ENCODE peak calls at places on chromosomes 6 and 20, in four cellular contexts. H is thyroid gland, Z is PC-3, G is suprapubic skin. C is an unnamed sample.

GRCh38 chr6:140905050-140905449 is 1227.7 kb upstream of the GJE1 start:
- DNase-seq in Z (no peak), G (no peak), H (no peak), C (no peak)

GRCh38 chr20:61508301-61508700 is 256.2 kb downstream of the CDH4 start:
- DNase-seq in Z (no peak), H (no peak), G (no peak), C (no peak)

GRCh38 chr6:21350917-21351316 is 242.6 kb upstream of the SOX4 start:
- DNase-seq in G (no peak), H (no peak), Z (no peak), C (no peak)

GRCh38 chr6:144360401-144360800 is 75.3 kb downstream of the UTRN start:
- DNase-seq in H (no peak), Z (peak; percentile 26), G (no peak), C (no peak)

GRCh38 chr20:6632187-6632586 is 135.3 kb upstream of the BMP2 start:
- DNase-seq in H (no peak), G (no peak), Z (no peak), C (no peak)

GRCh38 chr6:69780585-69781178 is 16.1 kb downstream of the LMBRD1 start:
- DNase-seq in Z (peak; percentile 65), H (no peak), G (no peak), C (no peak)

GRCh38 chr6:45650527-45651135 is 272.9 kb upstream of the SUPT3H start:
- DNase-seq in H (peak; percentile 50), G (no peak), Z (peak; percentile 96), C (no peak)

GRCh38 chr6:143150291-143150690 is 89.6 kb downstream of the AIG1 start:
- DNase-seq in Z (no peak), H (no peak), G (no peak), C (no peak)

GRCh38 chr6:73323323-73323722 is 30.8 kb downstream of the DPPA5 start:
- DNase-seq in H (no peak), Z (no peak), G (no peak), C (no peak)

GRCh38 chr6:74879970-74880369 is 325.9 kb downstream of the COL12A1 start:
- DNase-seq in Z (no peak), G (no peak), H (no peak), C (no peak)

GRCh38 chr20:11234181-11234969 is 560.6 kb upstream of the JAG1 start:
- DNase-seq in H (no peak), G (no peak), Z (no peak), C (no peak)

GRCh38 chr6:124303971-124304370 is 500.3 kb downstream of the NKAIN2 start:
- DNase-seq in Z (no peak), H (no peak), G (no peak), C (no peak)

GRCh38 chr6:107458687-107459282 is 579 bp downstream of the PDSS2 start:
- DNase-seq in G (no peak), Z (peak; percentile 26), H (peak; percentile 39), C (no peak)

GRCh38 chr20:41329435-41330342 is 10.9 kb upstream of the LPIN3 start:
- DNase-seq in G (no peak), H (peak; percentile 76), Z (peak; percentile 96), C (peak; percentile 80)

GRCh38 chr6:25094726-25095125 is 159.0 kb upstream of the RIPOR2 start:
- DNase-seq in H (no peak), G (no peak), Z (no peak), C (no peak)

GRCh38 chr20:24673678-24674570 is 204.5 kb downstream of the SYNDIG1 start:
- DNase-seq in H (no peak), Z (peak; percentile 90), G (peak; percentile 38), C (no peak)

GRCh38 chr6:143400258-143401059 is 50.0 kb downstream of the ADAT2 start:
- DNase-seq in G (no peak), H (peak; percentile 35), Z (peak; percentile 46), C (no peak)

GRCh38 chr20:36281785-36282380 is 24.3 kb upstream of the DLGAP4 start:
- DNase-seq in Z (no peak), H (no peak), G (no peak), C (no peak)

GRCh38 chr6:68059894-68060293 is 575.2 kb upstream of the ADGRB3 start:
- DNase-seq in G (no peak), Z (no peak), H (no peak), C (no peak)

GRCh38 chr6:80676386-80676785 is 569.9 kb downstream of the BCKDHB start:
- DNase-seq in G (no peak), Z (peak; percentile 24), H (no peak), C (no peak)

GRCh38 chr20:34622821-34623451 is 54.0 kb downstream of the PIGU start:
- DNase-seq in Z (no peak), H (no peak), G (no peak), C (no peak)

GRCh38 chr6:80938131-80938530 is 814.4 kb downstream of the TENT5A start:
- DNase-seq in Z (no peak), H (no peak), G (no peak), C (no peak)

GRCh38 chr6:104595315-104595820 is 264.4 kb downstream of the HACE1 start:
- DNase-seq in H (no peak), Z (no peak), G (no peak), C (no peak)

GRCh38 chr6:71079707-71080106 is 122.8 kb upstream of the B3GAT2 start:
- DNase-seq in Z (no peak), H (no peak), G (no peak), C (no peak)

GRCh38 chr6:28940294-28940858 is 16.6 kb upstream of the TRIM27 start:
- DNase-seq in G (no peak), H (peak; percentile 66), Z (peak; percentile 71), C (peak; percentile 16)

GRCh38 chr6:11552390-11552789 is 14.8 kb downstream of the TMEM170B start:
- DNase-seq in G (no peak), H (no peak), Z (no peak), C (no peak)

GRCh38 chr20:5056801-5057599 is 55.7 kb upstream of the SLC23A2 start:
- DNase-seq in H (no peak), G (no peak), Z (peak; percentile 71), C (no peak)

GRCh38 chr6:113352831-113353230 is 504.3 kb upstream of the MARCKS start:
- DNase-seq in G (no peak), H (no peak), Z (no peak), C (no peak)

GRCh38 chr6:30151580-30151979 is 9.4 kb downstream of the TRIM10 start:
- DNase-seq in H (no peak), G (no peak), Z (no peak), C (no peak)

GRCh38 chr20:15930324-15931305 is 642.6 kb downstream of the KIF16B start:
- DNase-seq in H (no peak), G (no peak), Z (peak; percentile 84), C (no peak)

GRCh38 chr6:111462770-111463391 is 20.1 kb downstream of the REV3L start:
- DNase-seq in Z (peak; percentile 38), H (no peak), G (no peak), C (no peak)

GRCh38 chr20:1005452-1006027 is 3.4 kb upstream of the RSPO4 start:
- DNase-seq in H (peak; percentile 39), Z (peak; percentile 65), G (no peak), C (no peak)

GRCh38 chr20:20612251-20612650 is 100.2 kb downstream of the RALGAPA2 start:
- DNase-seq in G (no peak), Z (no peak), H (no peak), C (no peak)
- H3K36me3 ChIP-seq in G (peaks cover 10% of the 10 kb centered on the region), Z (no peaks in the 10 kb centered on the region), H (no peaks in the 10 kb centered on the region), C (peaks cover 4% of the 10 kb centered on the region)

GRCh38 chr6:138594749-138595148 is 95.5 kb upstream of the NHSL1 start:
- DNase-seq in H (no peak), G (no peak), Z (no peak), C (no peak)

GRCh38 chr6:138598562-138599173 is 99.4 kb upstream of the NHSL1 start:
- DNase-seq in G (no peak), Z (no peak), H (no peak), C (no peak)

GRCh38 chr6:138596591-138596990 is 97.3 kb upstream of the NHSL1 start:
- DNase-seq in H (no peak), Z (no peak), G (no peak), C (no peak)

GRCh38 chr6:138596126-138596525 is 96.8 kb upstream of the NHSL1 start:
- DNase-seq in G (no peak), Z (no peak), H (no peak), C (no peak)

GRCh38 chr6:138597336-138597735 is 98.0 kb upstream of the NHSL1 start:
- DNase-seq in H (no peak), Z (no peak), G (no peak), C (no peak)
- H3K4me1 ChIP-seq in H (no peaks in the 10 kb centered on the region), Z (peaks cover 32% of the 10 kb centered on the region), G (peaks cover 22% of the 10 kb centered on the region), C (no peaks in the 10 kb centered on the region)

DNA sequence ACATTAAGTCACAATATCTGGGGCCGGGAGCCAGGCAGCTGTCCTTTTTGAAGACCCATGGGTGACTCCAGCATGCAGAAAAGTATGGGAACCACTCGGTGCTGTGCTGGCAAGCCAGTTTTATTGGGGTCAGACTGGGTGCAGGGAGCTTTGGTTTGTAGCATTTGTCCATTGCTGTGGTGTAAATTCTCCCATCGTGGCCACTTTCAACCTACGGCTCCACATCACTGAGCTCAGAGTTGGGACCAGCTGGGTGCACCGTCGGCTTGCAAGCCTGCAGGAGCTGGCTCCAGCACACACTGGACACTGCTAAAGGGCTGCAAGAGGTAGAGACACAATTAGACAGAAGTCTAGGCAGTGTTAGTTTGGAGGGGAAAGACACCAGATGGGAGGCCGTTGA is 66.9 kb downstream of the SYNJ2 start:
- DNase-seq in Z (no peak), G (no peak), H (no peak), C (no peak)
- H3K36me3 ChIP-seq in Z (peaks cover 4% of the 10 kb centered on the region), G (no peaks in the 10 kb centered on the region), H (no peaks in the 10 kb centered on the region), C (no peaks in the 10 kb centered on the region)

GRCh38 chr6:166949533-166950442 is 6.6 kb downstream of the RNASET2 start:
- DNase-seq in Z (peak; percentile 26), G (no peak), H (no peak), C (no peak)
- H3K4me1 ChIP-seq in Z (peaks cover 10% of the 10 kb centered on the region), G (peaks cover 17% of the 10 kb centered on the region), H (no peaks in the 10 kb centered on the region), C (no peaks in the 10 kb centered on the region)

GRCh38 chr20:50559856-50560623 is 49.9 kb downstream of the PTPN1 start:
- DNase-seq in H (no peak), Z (no peak), G (no peak), C (no peak)
- H3K36me3 ChIP-seq in H (no peaks in the 10 kb centered on the region), Z (peaks cover 20% of the 10 kb centered on the region), G (peaks cover 21% of the 10 kb centered on the region), C (no peaks in the 10 kb centered on the region)

GRCh38 chr6:154736613-154737259 is 3.5 kb downstream of the SCAF8 start:
- DNase-seq in H (no peak), Z (no peak), G (no peak), C (no peak)

GRCh38 chr6:154740658-154741057 is 7.4 kb downstream of the SCAF8 start:
- DNase-seq in G (no peak), Z (no peak), H (no peak), C (no peak)

GRCh38 chr6:154738561-154738961 is 5.3 kb downstream of the SCAF8 start:
- DNase-seq in Z (no peak), H (no peak), G (no peak), C (no peak)

GRCh38 chr6:154733610-154734379 is 579 bp downstream of the SCAF8 start:
- DNase-seq in H (peak; percentile 98), G (peak; percentile 98), Z (peak; percentile 93), C (peak; percentile 87)

GRCh38 chr6:154737424-154737823 is 4.2 kb downstream of the SCAF8 start:
- DNase-seq in G (no peak), H (no peak), Z (no peak), C (no peak)
- H3K4me1 ChIP-seq in G (peaks cover 61% of the 10 kb centered on the region), H (peaks cover 53% of the 10 kb centered on the region), Z (peaks cover 2% of the 10 kb centered on the region), C (peaks cover 56% of the 10 kb centered on the region)

C was measured in thoracic aorta.